ENCODE peak calls at places on chromosome 2, in nine cellular contexts. P is upper lobe of right lung, J is cardiac muscle cell, Q is pancreas, I is AG04450, T is PC-3, W is dorsolateral prefrontal cortex, N is spleen, Y is A549. E is an unnamed sample.

GRCh38 chr2:194155406-194155805 is 1501.6 kb upstream of the SLC39A10 start:
- DNase-seq in P (no peak), J (no peak), Q (no peak), I (no peak), T (no peak), W (no peak), N (no peak), Y (no peak), E (no peak)

GRCh38 chr2:156670104-156670503 is 233.9 kb downstream of the GPD2 start:
- DNase-seq in P (no peak), J (no peak), Q (no peak), I (no peak), T (peak; percentile 52), W (no peak), N (no peak), Y (no peak), E (no peak)

GRCh38 chr2:70801607-70802263 is 11.3 kb upstream of the FIGLA start:
- DNase-seq in P (no peak), J (no peak), Q (no peak), I (no peak), T (no peak), W (no peak), N (no peak), Y (no peak), E (no peak)

GRCh38 chr2:31219131-31219969 is 2.0 kb upstream of the CAPN14 start:
- DNase-seq in P (no peak), J (no peak), Q (no peak), I (no peak), T (no peak), W (no peak), N (no peak), Y (peak; percentile 19), E (no peak)

GRCh38 chr2:5140367-5140766 is 551.8 kb upstream of the SOX11 start:
- DNase-seq in P (no peak), J (no peak), Q (no peak), I (no peak), T (peak; percentile 59), W (no peak), N (no peak), Y (no peak), E (no peak)

GRCh38 chr2:82120120-82120519 is 1815.6 kb upstream of the LRRTM1 start:
- DNase-seq in P (no peak), J (peak; percentile 5), Q (no peak), I (no peak), T (no peak), W (no peak), N (no peak), Y (no peak), E (no peak)

GRCh38 chr2:887639-888038 is 63.0 kb upstream of the SNTG2 start:
- DNase-seq in P (no peak), J (no peak), Q (no peak), I (no peak), T (no peak), W (no peak), N (no peak), Y (no peak), E (no peak)

GRCh38 chr2:218882463-218882821 is 1.8 kb downstream of the WNT10A start:
- DNase-seq in P (no peak), J (no peak), Q (no peak), I (no peak), T (no peak), W (no peak), N (no peak), Y (no peak), E (no peak)

GRCh38 chr2:117128471-117128870 is 686.0 kb upstream of the DDX18 start:
- DNase-seq in P (no peak), J (no peak), Q (no peak), I (no peak), T (no peak), W (no peak), N (no peak), Y (no peak), E (no peak)

GRCh38 chr2:54455584-54456525 is at the start of gene SPTBN1:
- DNase-seq in P (peak; percentile 94), J (peak; percentile 93), Q (peak; percentile 91), I (peak; percentile 79), T (peak; percentile 66), W (peak; percentile 96), N (peak; percentile 89), Y (peak; percentile 91), E (no peak)

GRCh38 chr2:46193855-46194254 is 103.4 kb upstream of the EPAS1 start:
- DNase-seq in P (no peak), J (no peak), Q (no peak), I (no peak), T (no peak), W (no peak), N (no peak), Y (no peak), E (no peak)

GRCh38 chr2:60819155-60819862 is 62.1 kb upstream of the REL start:
- DNase-seq in P (no peak), J (no peak), Q (no peak), I (no peak), T (no peak), W (no peak), N (peak; percentile 89), Y (no peak), E (peak; percentile 88)

GRCh38 chr2:166388488-166389070 is 12.8 kb upstream of the SCN9A start:
- DNase-seq in P (no peak), J (no peak), Q (no peak), I (no peak), T (no peak), W (no peak), N (no peak), Y (no peak), E (no peak)

DNA sequence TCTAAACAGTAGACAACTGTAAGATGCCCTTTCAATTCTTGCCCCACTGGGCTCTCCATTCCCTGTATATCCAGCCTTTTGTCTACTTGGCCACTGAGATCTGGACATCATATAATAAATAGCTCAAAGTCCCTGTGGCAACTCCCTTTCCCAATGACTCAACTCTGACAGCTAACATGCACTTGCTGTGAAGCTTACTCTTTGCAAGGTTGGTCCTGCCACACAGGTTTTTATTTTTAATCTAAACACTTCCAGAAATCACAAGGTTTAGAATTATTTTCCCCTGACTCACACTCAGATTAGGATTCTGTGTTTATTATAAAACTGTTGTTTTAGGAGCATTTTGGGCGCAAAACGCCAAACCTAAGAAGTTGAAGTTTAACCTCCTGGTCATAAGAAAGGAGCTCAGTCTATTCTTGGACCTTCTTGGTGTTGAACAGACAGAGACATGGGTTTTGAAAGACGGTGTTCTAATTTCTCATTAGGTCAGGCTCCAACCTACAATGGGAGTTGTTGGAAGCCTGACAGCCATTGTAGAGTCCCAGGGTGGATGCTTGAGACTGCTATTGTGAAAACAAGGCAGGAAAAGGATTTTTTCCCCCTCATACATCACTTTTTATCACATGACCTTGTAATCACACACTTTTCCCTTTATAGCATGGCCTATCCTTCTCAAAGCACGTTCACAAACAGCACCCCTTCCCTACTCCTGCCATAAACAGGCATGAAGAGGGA is 124.7 kb upstream of the SERPINE2 start:
- DNase-seq in P (no peak), J (no peak), Q (no peak), I (peak; percentile 11), T (peak; percentile 80), W (no peak), N (no peak), Y (peak; percentile 29), E (no peak)
- H3K27ac ChIP-seq in P (no peak overlapping the region), J (no peak overlapping the region), Q (no peak overlapping the region), I (no peak overlapping the region), T (peak overlapping the region; percentile 55), W (no peak overlapping the region), N (no peak overlapping the region), Y (no peak overlapping the region), E (no peak overlapping the region)

GRCh38 chr2:144412727-144413126 is 107.2 kb downstream of the ZEB2 start:
- DNase-seq in P (no peak), J (no peak), Q (no peak), I (no peak), T (peak; percentile 7), W (no peak), N (no peak), Y (no peak), E (no peak)

GRCh38 chr2:144419218-144419617 is 100.7 kb downstream of the ZEB2 start:
- DNase-seq in P (no peak), J (no peak), Q (no peak), I (no peak), T (no peak), W (no peak), N (no peak), Y (no peak), E (no peak)

GRCh38 chr2:144409241-144409640 is 110.7 kb downstream of the ZEB2 start:
- DNase-seq in P (no peak), J (no peak), Q (no peak), I (no peak), T (no peak), W (no peak), N (no peak), Y (no peak), E (no peak)

GRCh38 chr2:144415381-144415780 is 104.5 kb downstream of the ZEB2 start:
- DNase-seq in P (no peak), J (no peak), Q (no peak), I (no peak), T (peak; percentile 55), W (no peak), N (no peak), Y (no peak), E (no peak)

DNA sequence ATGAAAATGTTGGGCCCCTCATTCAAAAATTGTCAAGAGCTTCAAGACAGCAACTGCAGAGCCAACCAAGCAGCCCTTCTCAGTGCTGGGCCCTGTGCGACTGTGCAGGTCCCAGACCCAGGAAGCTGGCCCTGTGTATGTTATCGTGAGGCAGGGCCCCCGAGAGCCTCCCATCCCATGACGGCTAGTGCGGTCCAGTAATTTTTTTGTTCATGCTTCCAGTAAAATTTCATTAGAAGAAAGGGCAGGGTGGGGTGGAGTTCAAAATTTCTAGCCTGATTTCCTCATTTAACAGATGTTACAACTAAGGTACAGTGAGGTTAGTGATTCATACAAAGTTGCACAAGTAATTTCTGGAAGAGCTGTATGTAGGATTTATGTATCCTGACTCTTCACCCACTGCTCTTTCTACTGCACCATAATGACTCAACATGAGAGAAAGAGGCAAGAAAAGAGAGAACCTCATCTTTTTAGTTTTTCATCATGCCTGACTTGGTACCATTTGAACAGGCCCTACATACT is 105.5 kb downstream of the ZEB2 start:
- DNase-seq in P (peak; percentile 68), J (no peak), Q (no peak), I (peak; percentile 80), T (peak; percentile 86), W (no peak), N (peak; percentile 80), Y (peak; percentile 47), E (no peak)
- H3K27ac ChIP-seq in P (peak overlapping the region; percentile 59), J (no peak overlapping the region), Q (no peak overlapping the region), I (peak overlapping the region; percentile 50), T (peak overlapping the region; percentile 81), W (peak overlapping the region; percentile 77), N (peak overlapping the region; percentile 84), Y (peak overlapping the region; percentile 53), E (no peak overlapping the region)

DNA sequence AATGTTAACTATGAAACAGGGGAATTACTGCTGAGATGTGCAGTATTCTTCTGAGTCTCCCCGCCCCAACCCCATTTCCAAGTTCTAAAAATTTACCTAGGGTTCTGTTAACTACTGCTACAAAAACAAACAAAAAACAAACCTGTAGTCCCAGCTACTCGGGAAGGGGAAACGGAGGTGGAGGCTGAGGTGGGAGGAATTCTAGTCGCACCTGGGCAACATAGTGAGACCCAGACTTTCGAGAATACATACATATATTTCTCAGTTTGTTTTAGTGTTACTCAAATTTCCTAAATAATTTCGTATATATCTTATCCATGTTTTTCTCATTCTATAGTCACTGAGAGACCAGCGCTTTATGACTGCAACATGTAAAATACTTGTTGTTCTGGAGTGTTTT is 989 bp downstream of the STAM2 start:
- DNase-seq in P (no peak), J (no peak), Q (no peak), I (no peak), T (no peak), W (no peak), N (no peak), Y (no peak), E (no peak)
- H3K27ac ChIP-seq in P (peak overlapping the region; percentile 99), J (peak overlapping the region; percentile 98), Q (peak overlapping the region; percentile 99), I (no peak overlapping the region), T (no peak overlapping the region), W (no peak overlapping the region), N (peak overlapping the region; percentile 97), Y (peak overlapping the region; percentile 97), E (no peak overlapping the region)

GRCh38 chr2:131085646-131086045 is 7.6 kb downstream of the FAM168B start:
- DNase-seq in P (no peak), J (no peak), Q (no peak), I (no peak), T (no peak), W (no peak), N (no peak), Y (no peak), E (no peak)
- H3K27ac ChIP-seq in P (no peak overlapping the region), J (peak overlapping the region; percentile 24), Q (no peak overlapping the region), I (no peak overlapping the region), T (no peak overlapping the region), W (no peak overlapping the region), N (no peak overlapping the region), Y (no peak overlapping the region), E (no peak overlapping the region)